ENCODE peak calls at places on chromosomes 2 and 18, in four cellular contexts. Z is HepG2, Y is WTC11, J is A549. K is an unnamed sample.
A peak's percentile ranks its signal among the peaks of the same experiment; 100 is the strongest.

GRCh38 chr2:130261970-130262760 is 63.9 kb upstream of the TUBA3E start:
- DNase-seq in Y (no peak), J (no peak), Z (no peak), K (no peak)

GRCh38 chr2:168465594-168465993 is 9.5 kb downstream of the CERS6 start:
- DNase-seq in Z (no peak), Y (no peak), J (no peak), K (no peak)

GRCh38 chr2:39688181-39688580 is 22.5 kb downstream of the TMEM178A start:
- DNase-seq in J (no peak), Z (no peak), Y (no peak), K (peak; percentile 27)

GRCh38 chr2:39932198-39932597 is 153.1 kb upstream of the THUMPD2 start:
- DNase-seq in Y (no peak), J (no peak), Z (no peak), K (no peak)

GRCh38 chr2:122263746-122264145 is 508.3 kb downstream of the TSN start:
- DNase-seq in Z (no peak), Y (no peak), J (no peak), K (no peak)

GRCh38 chr2:72149556-72150156 is 2.0 kb upstream of the CYP26B1 start:
- DNase-seq in Y (no peak), J (no peak), Z (no peak), K (no peak)

GRCh38 chr2:29628882-29629281 is 292.5 kb downstream of the ALK start:
- DNase-seq in Y (no peak), Z (no peak), J (no peak), K (no peak)

GRCh38 chr2:196137271-196137670 is 34.1 kb downstream of the STK17B start:
- DNase-seq in J (no peak), Z (no peak), Y (no peak), K (no peak)

GRCh38 chr18:8603663-8604520 is 5.3 kb upstream of the RAB12 start:
- DNase-seq in J (no peak), Z (no peak), Y (no peak), K (no peak)

GRCh38 chr2:207892676-207893402 is 123.1 kb upstream of the FZD5 start:
- DNase-seq in J (no peak), Y (no peak), Z (no peak), K (no peak)

GRCh38 chr18:75070625-75071483 is 138.1 kb downstream of the PTGR3 start:
- DNase-seq in J (peak; percentile 61), Z (peak; percentile 74), Y (no peak), K (peak; percentile 18)

GRCh38 chr2:3104261-3104660 is 273.4 kb downstream of the EIPR1 start:
- DNase-seq in Z (no peak), J (no peak), Y (no peak), K (no peak)

GRCh38 chr18:9531791-9532410 is 56.6 kb downstream of the RALBP1 start:
- DNase-seq in Y (no peak), J (no peak), Z (no peak), K (no peak)

GRCh38 chr2:104538082-104538481 is 315.8 kb upstream of the POU3F3 start:
- DNase-seq in J (no peak), Y (no peak), Z (no peak), K (no peak)

GRCh38 chr2:128584296-128584900 is 265.7 kb upstream of the HS6ST1 start:
- DNase-seq in Z (no peak), J (no peak), Y (no peak), K (no peak)

GRCh38 chr18:10518595-10519273 is 7.1 kb upstream of the NAPG start:
- DNase-seq in Z (peak; percentile 16), J (no peak), Y (no peak), K (peak; percentile 38)

GRCh38 chr2:13818002-13818401 is 814.5 kb upstream of the LRATD1 start:
- DNase-seq in Z (no peak), Y (no peak), J (no peak), K (no peak)

GRCh38 chr18:56815926-56816325 is 164.8 kb downstream of the WDR7 start:
- DNase-seq in Y (no peak), J (peak; percentile 82), Z (peak; percentile 48), K (no peak)

GRCh38 chr2:178392215-178392614 is 58.8 kb downstream of the PRKRA start:
- DNase-seq in Z (no peak), J (no peak), Y (no peak), K (no peak)

GRCh38 chr2:58428553-58429284 is 187.6 kb upstream of the FANCL start:
- DNase-seq in J (peak; percentile 14), Z (no peak), Y (peak; percentile 75), K (no peak)

GRCh38 chr2:218902427-218902826 is 21.8 kb downstream of the WNT10A start:
- DNase-seq in J (no peak), Y (no peak), Z (no peak), K (no peak)
- TF ChIP-seq NR3C1 in J (no peak), Y (no peak), Z (no peak), K (no peak)

GRCh38 chr2:15990151-15991101 is 50.1 kb downstream of the MYCN start:
- DNase-seq in J (no peak), Z (no peak), Y (no peak), K (no peak)

GRCh38 chr2:15993232-15993610 is 52.9 kb downstream of the MYCN start:
- DNase-seq in Z (no peak), J (no peak), Y (no peak), K (no peak)

GRCh38 chr2:15992457-15993231 is 52.3 kb downstream of the MYCN start:
- DNase-seq in J (no peak), Y (no peak), Z (no peak), K (no peak)

GRCh38 chr2:15989559-15989958 is 49.2 kb downstream of the MYCN start:
- DNase-seq in Z (no peak), J (no peak), Y (no peak), K (no peak)

GRCh38 chr2:15991231-15991630 is 50.9 kb downstream of the MYCN start:
- DNase-seq in Z (no peak), Y (no peak), J (no peak), K (no peak)
- TF ChIP-seq NR3C1 in Z (no peak), Y (no peak), J (no peak), K (no peak)

GRCh38 chr2:63840081-63840784 is 1.5 kb upstream of the UGP2 start:
- DNase-seq in Z (no peak), Y (peak; percentile 73), J (no peak), K (no peak)
- TF ChIP-seq NR3C1 in Z (no peak), Y (no peak), J (no peak), K (no peak)

GRCh38 chr2:231429152-231429551 is 33.6 kb downstream of the B3GNT7 start:
- DNase-seq in Z (no peak), J (no peak), Y (no peak), K (no peak)

GRCh38 chr2:231423176-231423575 is 27.7 kb downstream of the B3GNT7 start:
- DNase-seq in Y (no peak), Z (no peak), J (no peak), K (no peak)

GRCh38 chr2:231425811-231426703 is 30.5 kb downstream of the B3GNT7 start:
- DNase-seq in Z (no peak), J (no peak), Y (no peak), K (no peak)

GRCh38 chr2:231427116-231427515 is 31.6 kb downstream of the B3GNT7 start:
- DNase-seq in Y (no peak), J (no peak), Z (no peak), K (no peak)

GRCh38 chr2:231425291-231425810 is 29.8 kb downstream of the B3GNT7 start:
- DNase-seq in J (no peak), Z (peak; percentile 24), Y (no peak), K (no peak)
- TF ChIP-seq NR3C1 in J (no peak), Z (no peak), Y (no peak), K (no peak)

GRCh38 chr18:76658627-76659026 is 163.6 kb upstream of the ZNF516 start:
- DNase-seq in J (no peak), Z (no peak), Y (peak; percentile 83), K (peak; percentile 28)
- TF ChIP-seq NR3C1 in J (no peak), Z (no peak), Y (no peak), K (no peak)